ENCODE peak calls at places on chromosomes 5 and 9, in nine cellular contexts. G is transverse colon, L is endothelial cell of umbilical vein, T is HepG2, K is GM23338, D is prostate gland, J is K562, B is GM12891, E is stomach. I is an unnamed sample.

GRCh38 chr5:96718635-96719077 is 56.5 kb downstream of the CAST start:
- DNase-seq in K (peak), B (no peak), T (no peak), D (peak), G (peak), L (no peak), E (peak), J (no peak), I (no peak)

GRCh38 chr5:1167361-1167727 is 34.1 kb upstream of the SLC6A19 start:
- DNase-seq in K (no peak), E (no peak), J (no peak), B (no peak), T (no peak), L (no peak), D (no peak), G (no peak), I (no peak)

GRCh38 chr5:104513194-104513602 is 950.6 kb upstream of the NUDT12 start:
- DNase-seq in E (no peak), T (peak), L (peak), K (no peak), B (no peak), D (no peak), G (no peak), J (no peak), I (no peak)

GRCh38 chr5:33582417-33582816 is 141.7 kb downstream of the TARS1 start:
- DNase-seq in J (no peak), E (no peak), K (peak), G (no peak), B (no peak), D (no peak), L (no peak), T (peak), I (no peak)

GRCh38 chr9:21605489-21605931 is 123.4 kb upstream of the IFNE start:
- DNase-seq in E (no peak), T (no peak), J (no peak), G (no peak), B (no peak), D (no peak), K (no peak), L (peak), I (no peak)

GRCh38 chr9:133492061-133493021 is 13.4 kb upstream of the SLC2A6 start:
- DNase-seq in L (no peak), K (no peak), E (no peak), T (no peak), J (no peak), D (no peak), G (no peak), B (no peak), I (no peak)

GRCh38 chr9:128724744-128725211 is 851 bp upstream of the ZDHHC12 start:
- DNase-seq in D (peak), J (peak), G (peak), L (peak), T (peak), K (peak), E (peak), B (no peak), I (peak)

GRCh38 chr9:79572032-79572890 is 496 bp downstream of the TLE4 start:
- DNase-seq in T (no peak), J (peak), B (peak), K (peak), E (peak), G (peak), L (peak), D (peak), I (peak)

GRCh38 chr5:40557486-40557885 is 122.2 kb upstream of the PTGER4 start:
- DNase-seq in G (no peak), T (no peak), J (no peak), D (no peak), K (no peak), E (no peak), B (no peak), L (no peak), I (no peak)

GRCh38 chr5:146667633-146668032 is 151.6 kb upstream of the GPR151 start:
- DNase-seq in E (no peak), L (peak), J (no peak), K (no peak), G (no peak), B (no peak), D (no peak), T (no peak), I (no peak)

GRCh38 chr9:126165755-126166154 is 160.9 kb upstream of the MVB12B start:
- DNase-seq in E (peak), B (no peak), K (no peak), G (no peak), D (peak), L (no peak), J (no peak), T (no peak), I (no peak)

GRCh38 chr5:65970481-65971367 is 44.3 kb downstream of the ERBIN start:
- DNase-seq in L (no peak), T (no peak), E (no peak), J (no peak), G (no peak), B (no peak), D (no peak), K (no peak), I (no peak)

GRCh38 chr5:134083517-134083916 is 31.0 kb upstream of the TCF7 start:
- DNase-seq in G (no peak), J (no peak), B (no peak), K (no peak), T (no peak), L (no peak), E (no peak), D (no peak), I (no peak)

GRCh38 chr5:125668904-125669303 is 754.3 kb upstream of the GRAMD2B start:
- DNase-seq in D (no peak), L (peak), B (no peak), K (peak), J (no peak), E (no peak), G (peak), T (no peak), I (no peak)

GRCh38 chr5:167688331-167688730 is 603.1 kb upstream of the WWC1 start:
- DNase-seq in T (no peak), G (no peak), B (no peak), J (no peak), K (no peak), D (no peak), L (no peak), E (no peak), I (no peak)

GRCh38 chr5:176772271-176773210 is 37.8 kb upstream of the UNC5A start:
- DNase-seq in G (no peak), B (no peak), L (no peak), K (no peak), E (no peak), T (no peak), J (no peak), D (no peak), I (no peak)

GRCh38 chr5:133259199-133259997 is 207.6 kb downstream of the HSPA4 start:
- DNase-seq in L (no peak), K (no peak), B (no peak), D (no peak), G (no peak), T (no peak), E (no peak), J (no peak), I (no peak)

GRCh38 chr9:93963969-93964368 is 8.8 kb upstream of the BARX1 start:
- DNase-seq in B (no peak), G (no peak), E (peak), T (no peak), L (no peak), D (no peak), K (no peak), J (no peak), I (no peak)

GRCh38 chr5:137220523-137220927 is 278.6 kb downstream of the SPOCK1 start:
- DNase-seq in T (peak), E (no peak), K (peak), J (peak), D (no peak), L (peak), G (no peak), B (peak), I (peak)

GRCh38 chr5:112116372-112116771 is 302.7 kb downstream of the EPB41L4A start:
- DNase-seq in D (no peak), E (no peak), K (no peak), T (no peak), J (no peak), G (no peak), B (no peak), L (no peak), I (no peak)

GRCh38 chr5:68374770-68375518 is 159.4 kb downstream of the PIK3R1 start:
- DNase-seq in L (no peak), D (no peak), K (no peak), E (no peak), B (no peak), T (no peak), G (no peak), J (no peak), I (no peak)

GRCh38 chr5:14560091-14560595 is 21.4 kb upstream of the OTULINL start:
- DNase-seq in B (no peak), D (no peak), G (peak), E (no peak), L (no peak), J (no peak), K (no peak), T (no peak), I (no peak)

GRCh38 chr9:36488322-36488838 is 84.3 kb upstream of the MELK start:
- DNase-seq in D (no peak), L (no peak), T (no peak), K (peak), E (no peak), G (no peak), J (no peak), B (no peak), I (no peak)

GRCh38 chr5:38532165-38532669 is 24.2 kb downstream of the LIFR start:
- DNase-seq in E (no peak), J (no peak), T (no peak), D (no peak), B (no peak), L (no peak), K (peak), G (no peak), I (no peak)

GRCh38 chr5:109885205-109885604 is 195.5 kb downstream of the MAN2A1 start:
- DNase-seq in D (no peak), L (no peak), J (no peak), B (no peak), G (no peak), E (no peak), K (no peak), T (no peak), I (no peak)

GRCh38 chr5:135737701-135738563 is 96.5 kb upstream of the SLC25A48 start:
- DNase-seq in T (no peak), D (no peak), K (no peak), L (no peak), J (no peak), E (no peak), G (no peak), B (no peak), I (no peak)

GRCh38 chr9:5002811-5003210 is 17.7 kb downstream of the JAK2 start:
- DNase-seq in T (no peak), L (no peak), D (no peak), K (no peak), G (no peak), B (no peak), E (no peak), J (no peak), I (no peak)

GRCh38 chr9:27440888-27441740 is 83.0 kb upstream of the IFNK start:
- DNase-seq in L (no peak), J (no peak), G (no peak), T (no peak), D (no peak), K (peak), B (no peak), E (no peak), I (no peak)

GRCh38 chr5:137142371-137143243 is 356.5 kb downstream of the SPOCK1 start:
- DNase-seq in L (no peak), T (no peak), D (no peak), E (no peak), G (peak), K (no peak), B (no peak), J (no peak), I (no peak)

GRCh38 chr5:151257731-151258715 is 5.0 kb downstream of the GM2A start:
- DNase-seq in K (no peak), J (no peak), D (no peak), E (no peak), T (no peak), G (peak), B (no peak), L (no peak), I (no peak)

GRCh38 chr5:151150484-151151262 is 6.9 kb downstream of the ANXA6 start:
- DNase-seq in T (no peak), L (peak), E (peak), G (peak), J (no peak), B (peak), D (no peak), K (no peak), I (no peak)

GRCh38 chr9:89786650-89787049 is 181.8 kb downstream of the GADD45G start:
- DNase-seq in K (no peak), B (no peak), D (peak), E (peak), G (peak), L (peak), J (no peak), T (no peak), I (no peak)

DNA sequence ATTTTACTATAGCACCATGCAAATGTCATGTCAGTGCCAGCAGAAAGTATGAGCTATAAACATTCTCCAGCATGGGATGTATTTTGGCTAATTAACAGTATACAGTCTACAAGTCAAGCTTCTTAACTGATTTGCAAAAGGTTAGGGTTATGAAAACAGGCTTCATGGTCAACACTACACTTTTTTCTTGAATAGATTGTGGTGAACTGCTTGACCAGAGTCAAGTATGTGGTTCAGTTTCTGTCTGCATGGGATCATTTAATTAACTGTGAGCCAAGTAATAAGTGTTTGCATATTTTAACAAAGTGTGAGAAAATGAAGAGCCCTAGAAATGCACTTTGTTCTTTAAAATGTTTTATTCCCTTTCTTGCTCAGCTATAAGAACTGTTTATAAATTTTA is 14.5 kb upstream of the GNAQ start:
- DNase-seq in K (no peak), T (no peak), L (no peak), E (no peak), J (no peak), B (no peak), D (no peak), G (no peak), I (no peak)
- TF ChIP-seq POLR2AphosphoS5 in K (no peak), T (no peak), L (no peak), E (no peak), J (no peak), B (no peak), D (no peak), G (no peak), I (no peak)

GRCh38 chr5:120251898-120252297 is 212.2 kb upstream of the PRR16 start:
- DNase-seq in D (no peak), G (no peak), K (no peak), E (no peak), T (no peak), J (no peak), B (no peak), L (no peak), I (no peak)
- TF ChIP-seq POLR2AphosphoS5 in D (no peak), G (no peak), K (no peak), E (no peak), T (no peak), J (no peak), B (no peak), L (no peak), I (no peak)

GRCh38 chr5:78661044-78661443 is 12.5 kb upstream of the LHFPL2 start:
- DNase-seq in J (no peak), G (no peak), B (no peak), L (no peak), E (no peak), D (no peak), T (no peak), K (no peak), I (no peak)
- TF ChIP-seq POLR2AphosphoS5 in J (no peak), G (no peak), B (no peak), L (no peak), E (no peak), D (no peak), T (no peak), K (no peak), I (no peak)

GRCh38 chr5:127725673-127726072 is 22.5 kb downstream of the CCDC192 start:
- DNase-seq in L (no peak), D (no peak), T (no peak), B (no peak), J (no peak), E (no peak), G (no peak), K (no peak), I (no peak)

GRCh38 chr5:127723571-127723970 is 20.4 kb downstream of the CCDC192 start:
- DNase-seq in T (no peak), K (no peak), G (no peak), B (no peak), J (no peak), E (no peak), L (peak), D (peak), I (no peak)
- TF ChIP-seq POLR2AphosphoS5 in T (no peak), K (no peak), G (no peak), B (no peak), J (no peak), E (no peak), L (no peak), D (peak), I (no peak)

DNA sequence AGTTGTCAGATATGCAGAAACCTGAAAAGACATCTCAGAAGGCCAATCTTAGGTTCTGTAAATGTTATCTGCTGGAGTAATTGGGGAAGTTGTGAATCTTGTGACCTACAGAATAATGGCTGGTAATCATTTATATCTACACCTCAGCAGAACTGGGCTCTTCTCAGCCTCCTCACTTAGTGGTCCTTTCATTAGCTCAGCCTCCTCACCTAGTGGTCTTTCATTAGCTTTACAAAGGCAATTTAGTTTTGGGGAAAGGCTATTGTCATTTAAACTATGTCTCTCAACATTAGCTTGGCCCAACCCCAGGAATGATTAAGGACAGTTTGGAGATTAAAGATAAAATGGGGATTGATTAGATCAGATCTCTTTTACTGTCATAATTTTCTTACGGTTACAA is 284.2 kb upstream of the SGCD start:
- DNase-seq in L (no peak), K (peak), D (no peak), B (no peak), J (no peak), T (no peak), G (no peak), E (no peak), I (no peak)
- TF ChIP-seq POLR2AphosphoS5 in L (no peak), K (no peak), D (no peak), B (no peak), J (no peak), T (no peak), G (no peak), E (no peak), I (no peak)

DNA sequence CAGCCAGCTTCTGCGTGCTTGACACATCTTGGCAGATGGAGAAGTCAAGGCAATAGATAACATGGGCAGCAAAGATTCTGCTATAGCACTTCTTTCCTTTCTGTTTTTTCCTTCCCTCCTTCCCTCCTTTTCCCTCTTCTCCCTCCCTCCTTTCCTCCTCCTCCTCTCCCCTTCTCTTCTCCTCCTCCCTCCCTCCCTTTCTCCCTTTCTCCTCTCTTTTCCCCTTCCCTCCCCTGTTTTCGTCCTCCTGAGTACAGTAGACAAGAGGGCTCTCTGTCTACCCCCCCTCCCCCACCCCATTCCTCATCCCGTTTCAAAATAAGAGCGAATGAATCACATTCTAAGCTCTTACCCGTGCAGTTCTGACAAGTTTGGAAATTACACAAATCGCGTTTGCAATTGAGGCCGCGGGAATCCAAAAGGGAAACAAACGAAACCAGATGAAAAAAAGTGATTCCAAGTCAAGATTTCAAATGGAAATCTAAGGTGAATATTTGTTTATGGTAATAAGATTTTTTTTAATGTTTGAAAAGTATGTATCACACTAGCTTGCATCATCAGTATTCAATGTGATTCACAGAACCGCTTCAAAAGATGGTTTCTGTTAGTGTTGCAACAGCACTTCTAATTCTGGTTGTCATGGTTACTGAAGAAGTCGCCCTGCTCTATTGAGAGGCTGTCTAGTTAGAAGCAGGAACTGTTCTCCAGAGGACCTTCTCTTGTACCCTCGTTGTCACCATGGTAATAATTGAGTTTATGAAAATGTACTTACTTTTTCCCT is 1.3 kb downstream of the NIM1K start:
- DNase-seq in G (no peak), J (peak), K (peak), E (no peak), T (peak), B (peak), L (peak), D (no peak), I (peak)
- TF ChIP-seq POLR2AphosphoS5 in G (no peak), J (no peak), K (no peak), E (no peak), T (no peak), B (no peak), L (no peak), D (no peak), I (no peak)

GRCh38 chr5:10607666-10608442 is 44.0 kb downstream of the ANKRD33B start:
- DNase-seq in T (no peak), B (no peak), K (peak), G (peak), E (no peak), D (no peak), J (peak), L (peak), I (no peak)
- TF ChIP-seq POLR2AphosphoS5 in T (no peak), B (no peak), K (no peak), G (no peak), E (peak), D (peak), J (no peak), L (no peak), I (no peak)